ENCODE peak calls at places on chromosomes 3 and 15, in ten cellular contexts. One of them, this sample, is unnamed.

GRCh38 chr15:60183366-60183765 is 179.3 kb downstream of the FOXB1 start:
- DNase-seq in heart right ventricle: no peak
- DNase-seq in stimulated activated CD4-positive, alpha-beta T cell treated with anti-CD3 and anti-CD28 coated beads, Interleukin-15, amount 100 ng/mL, for 1 hour: no peak
- DNase-seq in germinal center: no peak
- DNase-seq in A549: no peak
- DNase-seq in OCI-LY7: no peak
- DNase-seq in Kasumi-1: no peak
- DNase-seq in stimulated activated CD8-positive, alpha-beta memory T cell treated with anti-CD3 and anti-CD28 coated beads, Interleukin-15, amount 100 ng/mL, for 1 hour: no peak
- DNase-seq in cardiac fibroblast: no peak
- DNase-seq in HuH-7.5: no peak
- DNase-seq in this sample: no peak

GRCh38 chr3:46702246-46703012 is 1.2 kb downstream of the TMIE start:
- DNase-seq in heart right ventricle: no peak
- DNase-seq in stimulated activated CD4-positive, alpha-beta T cell treated with anti-CD3 and anti-CD28 coated beads, Interleukin-15, amount 100 ng/mL, for 1 hour: no peak
- DNase-seq in germinal center: no peak
- DNase-seq in A549: no peak
- DNase-seq in OCI-LY7: no peak
- DNase-seq in Kasumi-1: no peak
- DNase-seq in stimulated activated CD8-positive, alpha-beta memory T cell treated with anti-CD3 and anti-CD28 coated beads, Interleukin-15, amount 100 ng/mL, for 1 hour: no peak
- DNase-seq in cardiac fibroblast: no peak
- DNase-seq in HuH-7.5: no peak
- DNase-seq in this sample: no peak

GRCh38 chr15:100959066-100960050 is 40.2 kb downstream of the LRRK1 start:
- DNase-seq in heart right ventricle: no peak
- DNase-seq in stimulated activated CD4-positive, alpha-beta T cell treated with anti-CD3 and anti-CD28 coated beads, Interleukin-15, amount 100 ng/mL, for 1 hour: no peak
- DNase-seq in germinal center: no peak
- DNase-seq in A549: peak; percentile 83
- DNase-seq in OCI-LY7: no peak
- DNase-seq in Kasumi-1: peak; percentile 11
- DNase-seq in stimulated activated CD8-positive, alpha-beta memory T cell treated with anti-CD3 and anti-CD28 coated beads, Interleukin-15, amount 100 ng/mL, for 1 hour: no peak
- DNase-seq in cardiac fibroblast: peak; percentile 61
- DNase-seq in HuH-7.5: no peak
- DNase-seq in this sample: peak; percentile 77

GRCh38 chr3:10185804-10186762 is 21.4 kb downstream of the IRAK2 start:
- DNase-seq in heart right ventricle: no peak
- DNase-seq in stimulated activated CD4-positive, alpha-beta T cell treated with anti-CD3 and anti-CD28 coated beads, Interleukin-15, amount 100 ng/mL, for 1 hour: no peak
- DNase-seq in germinal center: no peak
- DNase-seq in A549: no peak
- DNase-seq in OCI-LY7: no peak
- DNase-seq in Kasumi-1: no peak
- DNase-seq in stimulated activated CD8-positive, alpha-beta memory T cell treated with anti-CD3 and anti-CD28 coated beads, Interleukin-15, amount 100 ng/mL, for 1 hour: no peak
- DNase-seq in cardiac fibroblast: no peak
- DNase-seq in HuH-7.5: no peak
- DNase-seq in this sample: peak; percentile 54

GRCh38 chr3:169542347-169542751 is 121.2 kb downstream of the MECOM start:
- DNase-seq in heart right ventricle: peak; percentile 48
- DNase-seq in stimulated activated CD4-positive, alpha-beta T cell treated with anti-CD3 and anti-CD28 coated beads, Interleukin-15, amount 100 ng/mL, for 1 hour: no peak
- DNase-seq in germinal center: no peak
- DNase-seq in A549: no peak
- DNase-seq in OCI-LY7: no peak
- DNase-seq in Kasumi-1: no peak
- DNase-seq in stimulated activated CD8-positive, alpha-beta memory T cell treated with anti-CD3 and anti-CD28 coated beads, Interleukin-15, amount 100 ng/mL, for 1 hour: no peak
- DNase-seq in cardiac fibroblast: peak; percentile 67
- DNase-seq in HuH-7.5: no peak
- DNase-seq in this sample: no peak

GRCh38 chr15:40722354-40722753 is 27.4 kb downstream of the RAD51 start:
- DNase-seq in heart right ventricle: no peak
- DNase-seq in stimulated activated CD4-positive, alpha-beta T cell treated with anti-CD3 and anti-CD28 coated beads, Interleukin-15, amount 100 ng/mL, for 1 hour: no peak
- DNase-seq in germinal center: no peak
- DNase-seq in A549: no peak
- DNase-seq in OCI-LY7: no peak
- DNase-seq in Kasumi-1: no peak
- DNase-seq in stimulated activated CD8-positive, alpha-beta memory T cell treated with anti-CD3 and anti-CD28 coated beads, Interleukin-15, amount 100 ng/mL, for 1 hour: no peak
- DNase-seq in cardiac fibroblast: no peak
- DNase-seq in HuH-7.5: no peak
- DNase-seq in this sample: no peak

GRCh38 chr3:49256152-49256551 is 20.9 kb downstream of the C3orf62 start:
- DNase-seq in heart right ventricle: no peak
- DNase-seq in stimulated activated CD4-positive, alpha-beta T cell treated with anti-CD3 and anti-CD28 coated beads, Interleukin-15, amount 100 ng/mL, for 1 hour: no peak
- DNase-seq in germinal center: no peak
- DNase-seq in A549: no peak
- DNase-seq in OCI-LY7: no peak
- DNase-seq in Kasumi-1: no peak
- DNase-seq in stimulated activated CD8-positive, alpha-beta memory T cell treated with anti-CD3 and anti-CD28 coated beads, Interleukin-15, amount 100 ng/mL, for 1 hour: no peak
- DNase-seq in cardiac fibroblast: no peak
- DNase-seq in HuH-7.5: no peak
- DNase-seq in this sample: no peak

GRCh38 chr15:72368895-72369294 is 6.9 kb downstream of the HEXA start:
- DNase-seq in heart right ventricle: peak; percentile 7
- DNase-seq in stimulated activated CD4-positive, alpha-beta T cell treated with anti-CD3 and anti-CD28 coated beads, Interleukin-15, amount 100 ng/mL, for 1 hour: no peak
- DNase-seq in germinal center: no peak
- DNase-seq in A549: no peak
- DNase-seq in OCI-LY7: no peak
- DNase-seq in Kasumi-1: peak; percentile 69
- DNase-seq in stimulated activated CD8-positive, alpha-beta memory T cell treated with anti-CD3 and anti-CD28 coated beads, Interleukin-15, amount 100 ng/mL, for 1 hour: no peak
- DNase-seq in cardiac fibroblast: peak; percentile 23
- DNase-seq in HuH-7.5: no peak
- DNase-seq in this sample: peak; percentile 71

GRCh38 chr3:44424758-44425157 is 52.7 kb downstream of the ZNF445 start:
- DNase-seq in heart right ventricle: no peak
- DNase-seq in stimulated activated CD4-positive, alpha-beta T cell treated with anti-CD3 and anti-CD28 coated beads, Interleukin-15, amount 100 ng/mL, for 1 hour: no peak
- DNase-seq in germinal center: no peak
- DNase-seq in A549: no peak
- DNase-seq in OCI-LY7: no peak
- DNase-seq in Kasumi-1: no peak
- DNase-seq in stimulated activated CD8-positive, alpha-beta memory T cell treated with anti-CD3 and anti-CD28 coated beads, Interleukin-15, amount 100 ng/mL, for 1 hour: no peak
- DNase-seq in cardiac fibroblast: no peak
- DNase-seq in HuH-7.5: no peak
- DNase-seq in this sample: no peak

GRCh38 chr3:140904521-140904920 is 37.1 kb upstream of the SLC25A36 start:
- DNase-seq in heart right ventricle: no peak
- DNase-seq in stimulated activated CD4-positive, alpha-beta T cell treated with anti-CD3 and anti-CD28 coated beads, Interleukin-15, amount 100 ng/mL, for 1 hour: no peak
- DNase-seq in germinal center: no peak
- DNase-seq in A549: no peak
- DNase-seq in OCI-LY7: no peak
- DNase-seq in Kasumi-1: no peak
- DNase-seq in stimulated activated CD8-positive, alpha-beta memory T cell treated with anti-CD3 and anti-CD28 coated beads, Interleukin-15, amount 100 ng/mL, for 1 hour: no peak
- DNase-seq in cardiac fibroblast: no peak
- DNase-seq in HuH-7.5: no peak
- DNase-seq in this sample: no peak

GRCh38 chr15:86135030-86135429 is 55.4 kb downstream of the AGBL1 start:
- DNase-seq in heart right ventricle: no peak
- DNase-seq in stimulated activated CD4-positive, alpha-beta T cell treated with anti-CD3 and anti-CD28 coated beads, Interleukin-15, amount 100 ng/mL, for 1 hour: no peak
- DNase-seq in germinal center: no peak
- DNase-seq in A549: no peak
- DNase-seq in OCI-LY7: no peak
- DNase-seq in Kasumi-1: no peak
- DNase-seq in stimulated activated CD8-positive, alpha-beta memory T cell treated with anti-CD3 and anti-CD28 coated beads, Interleukin-15, amount 100 ng/mL, for 1 hour: no peak
- DNase-seq in cardiac fibroblast: no peak
- DNase-seq in HuH-7.5: no peak
- DNase-seq in this sample: no peak

GRCh38 chr15:57405133-57405532 is 28.8 kb downstream of the CGNL1 start:
- DNase-seq in heart right ventricle: no peak
- DNase-seq in stimulated activated CD4-positive, alpha-beta T cell treated with anti-CD3 and anti-CD28 coated beads, Interleukin-15, amount 100 ng/mL, for 1 hour: no peak
- DNase-seq in germinal center: no peak
- DNase-seq in A549: no peak
- DNase-seq in OCI-LY7: no peak
- DNase-seq in Kasumi-1: no peak
- DNase-seq in stimulated activated CD8-positive, alpha-beta memory T cell treated with anti-CD3 and anti-CD28 coated beads, Interleukin-15, amount 100 ng/mL, for 1 hour: no peak
- DNase-seq in cardiac fibroblast: no peak
- DNase-seq in HuH-7.5: no peak
- DNase-seq in this sample: no peak

GRCh38 chr15:99916668-99917223 is 183.5 kb upstream of the LYSMD4 start:
- DNase-seq in heart right ventricle: no peak
- DNase-seq in stimulated activated CD4-positive, alpha-beta T cell treated with anti-CD3 and anti-CD28 coated beads, Interleukin-15, amount 100 ng/mL, for 1 hour: no peak
- DNase-seq in germinal center: no peak
- DNase-seq in A549: no peak
- DNase-seq in OCI-LY7: no peak
- DNase-seq in Kasumi-1: no peak
- DNase-seq in stimulated activated CD8-positive, alpha-beta memory T cell treated with anti-CD3 and anti-CD28 coated beads, Interleukin-15, amount 100 ng/mL, for 1 hour: no peak
- DNase-seq in cardiac fibroblast: no peak
- DNase-seq in HuH-7.5: no peak
- DNase-seq in this sample: no peak

GRCh38 chr3:80233576-80233975 is 465.8 kb upstream of the ROBO1 start:
- DNase-seq in heart right ventricle: no peak
- DNase-seq in stimulated activated CD4-positive, alpha-beta T cell treated with anti-CD3 and anti-CD28 coated beads, Interleukin-15, amount 100 ng/mL, for 1 hour: no peak
- DNase-seq in germinal center: no peak
- DNase-seq in A549: no peak
- DNase-seq in OCI-LY7: no peak
- DNase-seq in Kasumi-1: no peak
- DNase-seq in stimulated activated CD8-positive, alpha-beta memory T cell treated with anti-CD3 and anti-CD28 coated beads, Interleukin-15, amount 100 ng/mL, for 1 hour: no peak
- DNase-seq in cardiac fibroblast: peak; percentile 55
- DNase-seq in HuH-7.5: no peak
- DNase-seq in this sample: no peak

GRCh38 chr15:78567541-78567940 is 2.2 kb downstream of the CHRNA5 start:
- DNase-seq in heart right ventricle: no peak
- DNase-seq in stimulated activated CD4-positive, alpha-beta T cell treated with anti-CD3 and anti-CD28 coated beads, Interleukin-15, amount 100 ng/mL, for 1 hour: no peak
- DNase-seq in germinal center: no peak
- DNase-seq in A549: no peak
- DNase-seq in OCI-LY7: no peak
- DNase-seq in Kasumi-1: no peak
- DNase-seq in stimulated activated CD8-positive, alpha-beta memory T cell treated with anti-CD3 and anti-CD28 coated beads, Interleukin-15, amount 100 ng/mL, for 1 hour: no peak
- DNase-seq in cardiac fibroblast: no peak
- DNase-seq in HuH-7.5: no peak
- DNase-seq in this sample: no peak

GRCh38 chr3:169619793-169620192 is 43.7 kb downstream of the MECOM start:
- DNase-seq in heart right ventricle: no peak
- DNase-seq in stimulated activated CD4-positive, alpha-beta T cell treated with anti-CD3 and anti-CD28 coated beads, Interleukin-15, amount 100 ng/mL, for 1 hour: no peak
- DNase-seq in germinal center: no peak
- DNase-seq in A549: no peak
- DNase-seq in OCI-LY7: no peak
- DNase-seq in Kasumi-1: no peak
- DNase-seq in stimulated activated CD8-positive, alpha-beta memory T cell treated with anti-CD3 and anti-CD28 coated beads, Interleukin-15, amount 100 ng/mL, for 1 hour: no peak
- DNase-seq in cardiac fibroblast: no peak
- DNase-seq in HuH-7.5: no peak
- DNase-seq in this sample: no peak

GRCh38 chr3:196792771-196793170 is 53.1 kb downstream of the PAK2 start:
- DNase-seq in heart right ventricle: no peak
- DNase-seq in stimulated activated CD4-positive, alpha-beta T cell treated with anti-CD3 and anti-CD28 coated beads, Interleukin-15, amount 100 ng/mL, for 1 hour: no peak
- DNase-seq in germinal center: no peak
- DNase-seq in A549: no peak
- DNase-seq in OCI-LY7: no peak
- DNase-seq in Kasumi-1: no peak
- DNase-seq in stimulated activated CD8-positive, alpha-beta memory T cell treated with anti-CD3 and anti-CD28 coated beads, Interleukin-15, amount 100 ng/mL, for 1 hour: no peak
- DNase-seq in cardiac fibroblast: peak; percentile 39
- DNase-seq in HuH-7.5: no peak
- DNase-seq in this sample: no peak

GRCh38 chr3:50625131-50625878 is 8.4 kb downstream of the MAPKAPK3 start:
- DNase-seq in heart right ventricle: no peak
- DNase-seq in stimulated activated CD4-positive, alpha-beta T cell treated with anti-CD3 and anti-CD28 coated beads, Interleukin-15, amount 100 ng/mL, for 1 hour: no peak
- DNase-seq in germinal center: no peak
- DNase-seq in A549: no peak
- DNase-seq in OCI-LY7: no peak
- DNase-seq in Kasumi-1: no peak
- DNase-seq in stimulated activated CD8-positive, alpha-beta memory T cell treated with anti-CD3 and anti-CD28 coated beads, Interleukin-15, amount 100 ng/mL, for 1 hour: no peak
- DNase-seq in cardiac fibroblast: no peak
- DNase-seq in HuH-7.5: no peak
- DNase-seq in this sample: no peak

GRCh38 chr3:105177558-105177957 is 189.2 kb upstream of the ALCAM start:
- DNase-seq in heart right ventricle: no peak
- DNase-seq in stimulated activated CD4-positive, alpha-beta T cell treated with anti-CD3 and anti-CD28 coated beads, Interleukin-15, amount 100 ng/mL, for 1 hour: no peak
- DNase-seq in germinal center: no peak
- DNase-seq in A549: no peak
- DNase-seq in OCI-LY7: no peak
- DNase-seq in Kasumi-1: no peak
- DNase-seq in stimulated activated CD8-positive, alpha-beta memory T cell treated with anti-CD3 and anti-CD28 coated beads, Interleukin-15, amount 100 ng/mL, for 1 hour: no peak
- DNase-seq in cardiac fibroblast: no peak
- DNase-seq in HuH-7.5: no peak
- DNase-seq in this sample: no peak

GRCh38 chr3:48120223-48120622 is 68.0 kb downstream of the CDC25A start:
- DNase-seq in heart right ventricle: no peak
- DNase-seq in stimulated activated CD4-positive, alpha-beta T cell treated with anti-CD3 and anti-CD28 coated beads, Interleukin-15, amount 100 ng/mL, for 1 hour: no peak
- DNase-seq in germinal center: no peak
- DNase-seq in A549: no peak
- DNase-seq in OCI-LY7: no peak
- DNase-seq in Kasumi-1: no peak
- DNase-seq in stimulated activated CD8-positive, alpha-beta memory T cell treated with anti-CD3 and anti-CD28 coated beads, Interleukin-15, amount 100 ng/mL, for 1 hour: no peak
- DNase-seq in cardiac fibroblast: no peak
- DNase-seq in HuH-7.5: no peak
- DNase-seq in this sample: no peak

GRCh38 chr15:88467935-88468528 is 524 bp downstream of the MRPS11 start:
- DNase-seq in heart right ventricle: no peak
- DNase-seq in stimulated activated CD4-positive, alpha-beta T cell treated with anti-CD3 and anti-CD28 coated beads, Interleukin-15, amount 100 ng/mL, for 1 hour: no peak
- DNase-seq in germinal center: peak; percentile 15
- DNase-seq in A549: no peak
- DNase-seq in OCI-LY7: peak; percentile 40
- DNase-seq in Kasumi-1: no peak
- DNase-seq in stimulated activated CD8-positive, alpha-beta memory T cell treated with anti-CD3 and anti-CD28 coated beads, Interleukin-15, amount 100 ng/mL, for 1 hour: no peak
- DNase-seq in cardiac fibroblast: peak; percentile 35
- DNase-seq in HuH-7.5: no peak
- DNase-seq in this sample: no peak

GRCh38 chr3:182327196-182327681 is 466.1 kb upstream of the ATP11B start:
- DNase-seq in heart right ventricle: no peak
- DNase-seq in stimulated activated CD4-positive, alpha-beta T cell treated with anti-CD3 and anti-CD28 coated beads, Interleukin-15, amount 100 ng/mL, for 1 hour: no peak
- DNase-seq in germinal center: no peak
- DNase-seq in A549: no peak
- DNase-seq in OCI-LY7: no peak
- DNase-seq in Kasumi-1: no peak
- DNase-seq in stimulated activated CD8-positive, alpha-beta memory T cell treated with anti-CD3 and anti-CD28 coated beads, Interleukin-15, amount 100 ng/mL, for 1 hour: no peak
- DNase-seq in cardiac fibroblast: no peak
- DNase-seq in HuH-7.5: no peak
- DNase-seq in this sample: no peak

GRCh38 chr3:40337136-40338108 is 27.9 kb downstream of the EIF1B start:
- DNase-seq in heart right ventricle: no peak
- DNase-seq in stimulated activated CD4-positive, alpha-beta T cell treated with anti-CD3 and anti-CD28 coated beads, Interleukin-15, amount 100 ng/mL, for 1 hour: no peak
- DNase-seq in germinal center: no peak
- DNase-seq in A549: no peak
- DNase-seq in OCI-LY7: no peak
- DNase-seq in Kasumi-1: no peak
- DNase-seq in stimulated activated CD8-positive, alpha-beta memory T cell treated with anti-CD3 and anti-CD28 coated beads, Interleukin-15, amount 100 ng/mL, for 1 hour: no peak
- DNase-seq in cardiac fibroblast: no peak
- DNase-seq in HuH-7.5: no peak
- DNase-seq in this sample: no peak

GRCh38 chr15:64653757-64654156 is 121.6 kb downstream of the RBPMS2 start:
- DNase-seq in heart right ventricle: no peak
- DNase-seq in stimulated activated CD4-positive, alpha-beta T cell treated with anti-CD3 and anti-CD28 coated beads, Interleukin-15, amount 100 ng/mL, for 1 hour: no peak
- DNase-seq in germinal center: no peak
- DNase-seq in A549: no peak
- DNase-seq in OCI-LY7: peak; percentile 14
- DNase-seq in Kasumi-1: peak; percentile 34
- DNase-seq in stimulated activated CD8-positive, alpha-beta memory T cell treated with anti-CD3 and anti-CD28 coated beads, Interleukin-15, amount 100 ng/mL, for 1 hour: no peak
- DNase-seq in cardiac fibroblast: peak; percentile 46
- DNase-seq in HuH-7.5: no peak
- DNase-seq in this sample: no peak

GRCh38 chr3:129313983-129314756 is 35.5 kb downstream of the HMCES start:
- DNase-seq in heart right ventricle: no peak
- DNase-seq in stimulated activated CD4-positive, alpha-beta T cell treated with anti-CD3 and anti-CD28 coated beads, Interleukin-15, amount 100 ng/mL, for 1 hour: no peak
- DNase-seq in germinal center: no peak
- DNase-seq in A549: no peak
- DNase-seq in OCI-LY7: peak; percentile 38
- DNase-seq in Kasumi-1: no peak
- DNase-seq in stimulated activated CD8-positive, alpha-beta memory T cell treated with anti-CD3 and anti-CD28 coated beads, Interleukin-15, amount 100 ng/mL, for 1 hour: no peak
- DNase-seq in cardiac fibroblast: peak; percentile 41
- DNase-seq in HuH-7.5: peak; percentile 40
- DNase-seq in this sample: no peak

GRCh38 chr15:88018865-88019626 is 237.5 kb downstream of the NTRK3 start:
- DNase-seq in heart right ventricle: no peak
- DNase-seq in stimulated activated CD4-positive, alpha-beta T cell treated with anti-CD3 and anti-CD28 coated beads, Interleukin-15, amount 100 ng/mL, for 1 hour: no peak
- DNase-seq in germinal center: no peak
- DNase-seq in A549: no peak
- DNase-seq in OCI-LY7: no peak
- DNase-seq in Kasumi-1: no peak
- DNase-seq in stimulated activated CD8-positive, alpha-beta memory T cell treated with anti-CD3 and anti-CD28 coated beads, Interleukin-15, amount 100 ng/mL, for 1 hour: no peak
- DNase-seq in cardiac fibroblast: peak; percentile 2
- DNase-seq in HuH-7.5: no peak
- DNase-seq in this sample: no peak

GRCh38 chr3:16067837-16068471 is 106.5 kb upstream of the GALNT15 start:
- DNase-seq in heart right ventricle: no peak
- DNase-seq in stimulated activated CD4-positive, alpha-beta T cell treated with anti-CD3 and anti-CD28 coated beads, Interleukin-15, amount 100 ng/mL, for 1 hour: no peak
- DNase-seq in germinal center: no peak
- DNase-seq in A549: no peak
- DNase-seq in OCI-LY7: no peak
- DNase-seq in Kasumi-1: no peak
- DNase-seq in stimulated activated CD8-positive, alpha-beta memory T cell treated with anti-CD3 and anti-CD28 coated beads, Interleukin-15, amount 100 ng/mL, for 1 hour: no peak
- DNase-seq in cardiac fibroblast: no peak
- DNase-seq in HuH-7.5: no peak
- DNase-seq in this sample: no peak

GRCh38 chr15:53522878-53523455 is 236.5 kb downstream of the WDR72 start:
- DNase-seq in heart right ventricle: peak; percentile 38
- DNase-seq in stimulated activated CD4-positive, alpha-beta T cell treated with anti-CD3 and anti-CD28 coated beads, Interleukin-15, amount 100 ng/mL, for 1 hour: no peak
- DNase-seq in germinal center: no peak
- DNase-seq in A549: no peak
- DNase-seq in OCI-LY7: no peak
- DNase-seq in Kasumi-1: no peak
- DNase-seq in stimulated activated CD8-positive, alpha-beta memory T cell treated with anti-CD3 and anti-CD28 coated beads, Interleukin-15, amount 100 ng/mL, for 1 hour: no peak
- DNase-seq in cardiac fibroblast: no peak
- DNase-seq in HuH-7.5: no peak
- DNase-seq in this sample: no peak

This sample was measured in GF-D8.